ENCODE peak calls at places on chromosomes 13 and 19, in four cellular contexts. N is GM12878, V is K562, B is HepG2. Y is an unnamed sample.

GRCh38 chr13:40206241-40207109 is 460.0 kb downstream of the FOXO1 start:
- DNase-seq in B (no peak), N (peak), V (no peak), Y (peak)

GRCh38 chr19:7534531-7534980 is 961 bp upstream of the PNPLA6 start:
- DNase-seq in V (peak), N (no peak), B (peak), Y (peak)

GRCh38 chr19:14198384-14199376 is 7.3 kb downstream of the ADGRL1 start:
- DNase-seq in N (no peak), B (peak), V (no peak), Y (no peak)

GRCh38 chr13:112066624-112067004 is 335 bp upstream of the SOX1 start:
- DNase-seq in V (no peak), B (no peak), N (no peak), Y (no peak)

GRCh38 chr13:50290186-50290585 is 274.9 kb downstream of the KCNRG start:
- DNase-seq in B (no peak), N (no peak), V (no peak), Y (no peak)

GRCh38 chr19:43809762-43810696 is 7.8 kb upstream of the LYPD5 start:
- DNase-seq in N (peak), V (peak), B (peak), Y (peak)

GRCh38 chr13:59687028-59687427 is 476.7 kb downstream of the DIAPH3 start:
- DNase-seq in V (no peak), B (no peak), N (no peak), Y (no peak)

GRCh38 chr19:8482696-8483095 is 19.7 kb downstream of the PRAM1 start:
- DNase-seq in B (no peak), N (no peak), V (no peak), Y (no peak)

GRCh38 chr19:2039082-2039958 is 11.7 kb downstream of the MKNK2 start:
- DNase-seq in B (no peak), N (no peak), V (peak), Y (no peak)

GRCh38 chr19:40702337-40703012 is 12.0 kb upstream of the NUMBL start:
- DNase-seq in B (peak), N (no peak), V (peak), Y (no peak)

GRCh38 chr13:20130652-20131051 is 30.2 kb downstream of the GJA3 start:
- DNase-seq in V (no peak), B (no peak), N (no peak), Y (no peak)

GRCh38 chr19:40827386-40828247 is 22.6 kb downstream of the CYP2A6 start:
- DNase-seq in V (no peak), B (no peak), N (no peak), Y (no peak)

GRCh38 chr19:3721900-3722442 is 13.8 kb downstream of the TJP3 start:
- DNase-seq in N (no peak), B (no peak), V (peak), Y (no peak)

GRCh38 chr19:18506101-18506534 is 15.8 kb downstream of the ELL start:
- DNase-seq in B (no peak), V (no peak), N (no peak), Y (no peak)

GRCh38 chr13:29457299-29457698 is 138.2 kb downstream of the SLC7A1 start:
- DNase-seq in B (no peak), N (no peak), V (no peak), Y (peak)

GRCh38 chr19:40512473-40513344 is 45.9 kb downstream of the SPTBN4 start:
- DNase-seq in B (no peak), N (no peak), V (no peak), Y (no peak)

GRCh38 chr13:51041126-51041525 is 69.9 kb downstream of the C13orf42 start:
- DNase-seq in N (no peak), B (no peak), V (no peak), Y (no peak)

GRCh38 chr13:23500858-23501257 is 67.4 kb upstream of the SACS start:
- DNase-seq in B (no peak), V (no peak), N (no peak), Y (no peak)
- TF ChIP-seq POLR2AphosphoS5 in B (no peak), V (no peak), N (no peak), Y (no peak)

DNA sequence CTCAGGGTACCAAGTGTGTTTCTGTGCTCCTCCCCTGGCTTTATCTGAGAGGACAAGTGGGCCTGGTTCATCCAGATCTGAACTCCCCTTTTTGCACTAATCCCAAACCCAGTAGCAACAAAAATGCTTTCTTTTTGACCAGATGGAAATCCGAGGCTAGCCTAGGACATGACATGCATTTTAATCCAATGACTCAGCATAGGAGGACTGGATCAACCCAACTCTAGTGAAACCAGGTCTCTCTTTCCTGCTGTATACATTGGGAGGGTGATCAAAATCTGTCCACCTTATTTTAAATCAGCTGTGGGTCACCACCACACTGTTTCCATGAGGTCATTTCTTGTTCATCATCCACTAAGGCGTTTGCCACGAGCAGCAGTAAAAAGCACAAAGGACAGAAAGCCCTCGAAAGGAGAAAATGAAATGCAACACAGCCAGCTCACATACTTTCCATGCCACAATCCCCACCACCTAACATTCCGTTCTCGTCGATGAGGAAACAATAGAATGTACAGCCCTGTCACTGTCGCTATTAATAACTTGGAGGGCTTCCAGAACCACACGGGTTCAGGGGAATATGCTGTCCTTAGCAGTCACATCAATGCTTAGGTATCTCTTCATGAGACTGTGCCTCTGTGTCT is 543.0 kb downstream of the IRS2 start:
- DNase-seq in V (no peak), B (no peak), N (no peak), Y (peak)
- H3K9ac ChIP-seq in V (no peak), B (no peak), N (no peak), Y (peak)

DNA sequence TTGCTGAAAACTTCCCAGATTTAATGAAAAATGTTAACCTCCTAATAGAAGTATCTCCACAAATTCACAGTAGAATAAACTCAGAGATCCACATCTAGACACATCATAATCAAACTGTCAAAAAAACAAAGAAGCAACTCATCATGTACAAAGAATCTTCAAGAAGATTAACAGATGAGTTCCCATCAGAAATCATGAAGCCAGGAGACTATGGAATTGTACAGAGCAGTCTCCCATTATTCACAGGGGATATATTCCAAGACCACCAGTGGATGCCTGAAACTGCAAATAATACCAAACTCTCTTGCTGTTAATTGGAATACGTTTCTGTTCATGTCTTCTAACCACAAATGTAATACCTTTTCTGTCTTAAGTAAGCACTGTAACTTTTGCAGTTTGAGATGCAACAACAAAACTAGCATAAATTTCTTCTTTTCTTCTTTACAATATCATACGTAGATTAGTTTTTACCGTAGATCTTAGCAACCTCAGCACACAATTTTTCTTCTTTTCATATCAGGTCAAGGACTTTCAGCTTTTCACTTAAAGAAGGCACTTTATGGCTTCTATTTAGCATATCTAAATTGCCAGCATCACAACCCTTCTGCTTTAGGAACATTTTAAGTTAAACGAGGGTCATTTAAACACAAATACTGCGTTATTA is 70.3 kb upstream of the MIR17HG start:
- DNase-seq in N (no peak), V (no peak), B (no peak), Y (no peak)
- TF ChIP-seq MYC in N (no peak), V (no peak), B (no peak), Y (no peak)

GRCh38 chr19:1035998-1036621 is 3.8 kb upstream of the ABCA7 start:
- DNase-seq in V (no peak), B (no peak), N (no peak), Y (no peak)

GRCh38 chr19:1039646-1040475 is at the start of gene ABCA7:
- DNase-seq in V (peak), N (peak), B (peak), Y (peak)

GRCh38 chr19:1038995-1039645 is 787 bp upstream of the ABCA7 start:
- DNase-seq in B (no peak), V (no peak), N (no peak), Y (no peak)

GRCh38 chr19:1040476-1041271 is 767 bp downstream of the ABCA7 start:
- DNase-seq in V (peak), N (peak), B (peak), Y (peak)

GRCh38 chr19:1037553-1038115 is 2.3 kb upstream of the ABCA7 start:
- DNase-seq in N (no peak), B (no peak), V (no peak), Y (no peak)
- TF ChIP-seq POLR2AphosphoS5 in N (no peak), B (no peak), V (no peak), Y (no peak)

GRCh38 chr13:113970810-113971470 is 2.9 kb downstream of the C13orf46 start:
- DNase-seq in N (no peak), B (no peak), V (no peak), Y (no peak)
- H3K9ac ChIP-seq in N (no peak), B (no peak), V (no peak), Y (no peak)

DNA sequence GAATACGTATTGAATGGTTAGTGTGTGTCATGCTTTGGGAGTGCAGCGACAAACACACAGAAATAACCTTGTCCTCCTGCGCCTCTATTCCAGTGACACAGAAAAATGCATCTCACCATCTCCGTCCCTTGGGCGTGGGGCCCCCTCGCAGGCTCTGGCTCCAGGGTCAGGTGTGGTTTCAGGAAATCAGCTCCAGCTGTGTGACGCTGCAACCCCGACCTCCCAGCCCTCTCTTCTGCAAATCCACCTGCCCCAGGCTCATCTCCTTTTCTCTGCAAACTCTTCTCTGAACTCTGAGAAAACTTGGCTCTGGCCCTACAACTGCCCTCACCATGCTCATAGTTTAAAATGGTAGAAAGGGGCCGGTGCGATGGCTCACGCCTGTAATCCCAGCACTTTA is 51.3 kb upstream of the ZNF536 start:
- DNase-seq in N (no peak), V (no peak), B (no peak), Y (no peak)
- TF ChIP-seq MYC in N (no peak), V (no peak), B (no peak), Y (no peak)

Y was measured in endothelial cell of umbilical vein.